ENCODE peak calls at places on chromosomes 11 and 22, in four cellular contexts. E is fibroblast of lung, K is stomach, T is OCI-LY7. F is an unnamed sample. For H3K9me3, the result is how much of the 10 kb centered on the place peaks cover.

GRCh38 chr11:91794146-91794545 is 430.5 kb upstream of the FAT3 start:
- DNase-seq in T (no peak), E (no peak), K (no peak), F (no peak)

GRCh38 chr11:69310934-69311766 is 17.2 kb downstream of the MYEOV start:
- DNase-seq in K (no peak), T (no peak), E (no peak), F (no peak)

GRCh38 chr11:43447124-43447523 is 88.4 kb downstream of the TTC17 start:
- DNase-seq in T (no peak), E (no peak), K (no peak), F (no peak)

GRCh38 chr11:19598456-19598855 is 114.2 kb upstream of the NAV2 start:
- DNase-seq in E (no peak), T (no peak), K (no peak), F (no peak)

GRCh38 chr11:69086152-69086551 is 37.4 kb downstream of the TPCN2 start:
- DNase-seq in K (no peak), T (no peak), E (peak), F (no peak)

GRCh38 chr11:113991170-113991569 is 16.3 kb downstream of the HTR3A start:
- DNase-seq in K (no peak), T (no peak), E (peak), F (no peak)

GRCh38 chr11:30960387-30960992 is 374.3 kb upstream of the MPPED2 start:
- DNase-seq in T (peak), K (no peak), E (peak), F (no peak)

GRCh38 chr11:126267650-126268049 is 1.0 kb downstream of the SRPRA start:
- DNase-seq in K (peak), T (no peak), E (no peak), F (no peak)

GRCh38 chr22:23503142-23503541 is 76.9 kb downstream of the IGLL1 start:
- DNase-seq in K (no peak), T (no peak), E (no peak), F (no peak)

GRCh38 chr11:112835556-112835955 is 125.7 kb upstream of the NCAM1 start:
- DNase-seq in E (no peak), K (no peak), T (no peak), F (no peak)

GRCh38 chr11:2775083-2775625 is 75.4 kb upstream of the KCNQ1OT1 start:
- DNase-seq in K (peak), E (no peak), T (no peak), F (no peak)

GRCh38 chr11:120561286-120561685 is 49.7 kb downstream of the GRIK4 start:
- DNase-seq in K (no peak), T (no peak), E (no peak), F (peak)

GRCh38 chr11:83034673-83035014 is 37.1 kb downstream of the RAB30 start:
- DNase-seq in K (no peak), T (no peak), E (no peak), F (no peak)

GRCh38 chr11:12577746-12578644 is 96.2 kb upstream of the TEAD1 start:
- DNase-seq in T (no peak), E (no peak), K (no peak), F (no peak)

GRCh38 chr22:46044718-46045458 is 67.9 kb upstream of the WNT7B start:
- DNase-seq in T (no peak), K (peak), E (no peak), F (peak)

GRCh38 chr11:69245491-69246345 is 48.2 kb upstream of the MYEOV start:
- DNase-seq in E (no peak), K (peak), T (no peak), F (peak)

GRCh38 chr11:45622861-45623260 is 42.6 kb downstream of the CHST1 start:
- DNase-seq in E (no peak), T (no peak), K (no peak), F (no peak)

DNA sequence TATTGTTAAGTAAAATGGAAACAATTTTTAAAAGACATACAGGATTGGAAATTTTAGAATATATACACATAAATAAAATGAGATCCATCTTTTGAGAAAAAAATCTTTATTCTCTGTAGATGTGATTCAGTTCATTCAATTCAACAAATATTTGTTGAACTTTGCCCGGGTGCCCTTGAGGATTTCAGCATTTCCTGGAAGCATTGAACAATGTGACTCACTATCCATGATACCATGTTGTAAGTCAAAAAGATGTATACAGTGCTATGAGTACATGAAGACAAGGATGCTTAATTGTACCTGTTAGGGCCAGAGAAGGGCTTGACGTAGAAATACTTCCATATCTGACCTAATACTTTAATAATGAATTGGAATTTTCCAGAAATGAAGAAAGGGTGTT is 353.7 kb downstream of the METTL15 start:
- DNase-seq in K (no peak), T (no peak), E (peak), F (no peak)
- H3K27ac ChIP-seq in K (no peak), T (no peak), E (peak), F (no peak)

DNA sequence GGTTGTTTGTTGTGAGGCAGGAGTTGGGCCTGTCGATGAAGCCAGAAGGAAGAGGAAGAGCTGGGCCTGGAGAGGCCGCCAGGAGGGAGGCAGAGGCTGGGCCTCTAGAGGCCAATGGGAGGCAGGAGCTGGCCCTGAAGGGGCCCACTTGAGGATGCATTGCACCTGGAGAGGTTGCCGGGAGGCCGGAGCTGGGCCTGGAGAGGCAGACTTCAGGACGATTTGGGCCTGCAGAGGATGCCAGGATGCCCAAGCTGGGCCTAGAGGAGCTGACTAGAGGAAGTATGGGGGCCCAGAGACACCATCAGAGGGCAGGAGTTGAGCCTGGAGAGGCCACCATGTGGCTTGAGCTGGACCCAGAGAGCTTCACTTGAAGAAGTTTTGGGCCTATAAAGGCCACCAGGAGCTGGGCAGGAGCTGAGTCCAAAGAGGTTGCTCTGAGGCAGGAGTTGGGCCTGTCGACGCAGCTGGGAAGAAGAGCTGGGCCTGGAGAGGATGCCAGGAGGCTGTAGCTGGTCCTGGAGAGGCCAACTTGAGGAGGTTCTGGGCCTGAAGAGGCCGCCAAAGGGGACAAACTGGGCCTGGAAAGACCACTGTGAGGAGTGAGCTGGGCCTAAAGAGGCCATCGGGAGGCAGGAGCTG is 39.0 kb downstream of the OR4C45 start:
- DNase-seq in T (no peak), E (no peak), K (no peak), F (no peak)
- H3K9me3 ChIP-seq in T (under half), E (under half), K (half or more), F (under half)

GRCh38 chr11:94133752-94134151 is 5.1 kb downstream of the PANX1 start:
- DNase-seq in T (no peak), K (no peak), E (no peak), F (no peak)

GRCh38 chr11:94132823-94133408 is 4.3 kb downstream of the PANX1 start:
- DNase-seq in E (no peak), K (no peak), T (no peak), F (no peak)

GRCh38 chr11:94130589-94131362 is 2.1 kb downstream of the PANX1 start:
- DNase-seq in K (no peak), E (peak), T (no peak), F (no peak)

GRCh38 chr11:94131363-94132115 is 2.9 kb downstream of the PANX1 start:
- DNase-seq in E (peak), K (no peak), T (no peak), F (peak)

DNA sequence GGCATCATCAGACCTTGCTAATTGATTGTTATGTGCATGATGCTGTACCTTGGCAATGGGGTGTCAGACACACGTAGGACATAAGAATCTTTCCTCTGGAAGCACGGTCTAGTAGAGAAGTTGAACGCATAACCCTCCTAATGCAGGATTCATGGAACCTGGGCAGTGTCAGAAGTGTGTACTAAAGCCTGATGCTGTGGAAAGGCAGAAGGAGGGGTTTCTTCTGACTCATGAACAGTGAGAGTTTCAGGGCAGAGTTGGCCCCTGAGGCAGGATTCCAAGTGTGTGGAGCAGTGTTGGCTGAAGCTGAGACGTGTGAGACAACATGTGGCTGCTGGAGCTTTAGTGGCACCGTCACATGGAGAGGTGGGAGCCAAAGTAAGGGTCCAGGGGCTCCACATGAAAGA is 3.5 kb downstream of the PANX1 start:
- DNase-seq in E (peak), K (no peak), T (no peak), F (peak)
- H3K27ac ChIP-seq in E (peak), K (peak), T (no peak), F (peak)

GRCh38 chr22:48821346-48822186 is 1006.1 kb downstream of the BRD1 start:
- DNase-seq in T (no peak), K (no peak), E (no peak), F (no peak)
- H3K9me3 ChIP-seq in T (under half), K (under half), E (under half), F (under half)

GRCh38 chr11:63023851-63024648 is 8.4 kb upstream of the SLC22A8 start:
- DNase-seq in K (peak), T (peak), E (peak), F (peak)
- H3K27ac ChIP-seq in K (no peak), T (no peak), E (no peak), F (no peak)

DNA sequence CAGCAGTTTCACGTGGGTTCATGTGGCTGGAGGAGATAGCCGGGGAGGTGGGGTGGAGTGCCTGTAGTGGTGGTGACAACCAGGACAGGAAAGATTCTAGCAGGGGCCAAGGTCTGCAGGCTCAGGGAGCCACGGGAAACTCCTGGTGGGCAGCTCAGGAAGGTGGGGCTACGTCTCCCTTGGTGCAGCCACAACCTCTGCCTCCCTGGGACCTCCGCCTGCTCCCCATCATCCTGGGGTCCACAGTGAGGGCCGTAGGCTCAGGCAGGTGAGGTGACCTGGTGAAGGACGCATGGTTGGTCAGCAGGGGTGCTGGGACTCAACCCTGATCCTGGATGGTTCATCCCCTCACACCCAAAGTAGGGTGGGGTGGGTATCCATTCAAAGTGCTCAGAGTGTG is 524.1 kb downstream of the TBC1D22A start:
- DNase-seq in K (no peak), E (no peak), T (no peak), F (peak)
- H3K9me3 ChIP-seq in K (under half), E (under half), T (under half), F (under half)

DNA sequence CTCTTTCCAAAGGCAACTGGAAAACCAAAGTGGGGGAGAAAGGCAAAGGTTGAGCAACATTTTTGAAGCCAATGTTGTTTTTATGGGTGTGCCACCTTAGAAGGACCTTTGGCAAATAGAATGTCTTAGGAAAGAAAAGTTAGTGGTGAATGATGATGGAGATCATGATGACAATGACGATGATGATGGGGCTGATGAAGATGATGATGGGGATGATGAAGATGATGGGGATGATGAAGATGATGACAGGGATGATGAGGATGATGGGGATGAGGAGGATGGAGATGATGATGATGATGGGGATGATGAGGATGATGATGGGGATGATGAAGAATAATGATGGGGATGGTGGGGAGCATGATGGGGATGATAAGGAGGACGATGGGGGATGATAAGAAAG is 78.4 kb upstream of the MTMR2 start:
- DNase-seq in T (no peak), K (no peak), E (no peak), F (no peak)
- H3K27ac ChIP-seq in T (no peak), K (peak), E (no peak), F (peak)

DNA sequence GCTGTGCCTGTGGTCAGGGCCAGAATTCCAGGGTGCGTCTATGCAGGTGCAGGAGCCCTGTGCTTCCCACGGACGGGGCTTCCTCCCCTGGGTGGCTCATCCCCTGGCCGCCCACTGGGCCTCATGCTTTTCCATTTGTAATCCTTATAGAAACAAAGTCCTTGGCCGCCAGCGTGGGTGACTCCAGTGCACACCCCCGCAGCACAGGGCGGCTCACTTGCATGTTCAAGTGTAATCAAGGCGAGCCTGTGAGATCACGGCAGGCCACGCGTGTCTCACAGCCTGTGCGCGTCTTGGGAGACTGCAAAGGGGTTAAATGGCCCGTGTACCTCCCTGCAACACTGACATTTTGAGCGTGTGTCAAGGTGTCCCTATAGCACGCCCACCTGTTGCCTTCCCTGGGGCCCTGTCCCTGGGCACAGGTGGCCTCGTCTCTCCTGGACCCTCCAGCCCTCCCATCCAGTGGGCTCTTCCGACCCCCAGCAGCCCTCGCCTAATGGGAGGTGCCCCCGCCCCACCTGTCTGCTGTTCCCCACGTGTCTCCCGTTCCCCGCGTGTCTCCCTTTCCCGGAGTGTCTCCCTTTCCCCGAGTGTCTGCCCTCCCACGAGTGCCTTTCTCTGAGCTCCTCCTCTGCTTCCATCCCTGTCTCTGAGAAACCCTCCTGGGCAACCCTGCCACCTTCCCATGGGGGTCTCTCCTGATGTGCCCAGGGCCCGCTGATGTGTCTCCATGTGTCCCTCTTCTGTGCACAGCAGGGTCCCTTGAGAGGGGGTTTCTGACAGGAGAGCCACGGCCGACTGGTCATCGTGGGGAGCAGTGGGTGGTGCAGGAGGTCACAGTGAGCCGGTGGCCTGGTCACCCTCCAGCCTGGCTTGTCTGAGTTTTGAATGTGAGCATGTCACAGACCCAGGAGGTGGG is 1215.3 kb downstream of the BRD1 start:
- DNase-seq in T (no peak), E (no peak), K (no peak), F (no peak)
- H3K9me3 ChIP-seq in T (under half), E (under half), K (under half), F (under half)